ENCODE peak calls at places on chromosomes 6 and 20, in four cellular contexts. M is WTC11, S is GM12878, V is K562. K is an unnamed sample.

GRCh38 chr6:80163754-80164187 is 57.3 kb downstream of the BCKDHB start:
- DNase-seq in M (no peak), S (peak; percentile 27), V (no peak), K (peak; percentile 26)

GRCh38 chr20:61447950-61448349 is 195.9 kb downstream of the CDH4 start:
- DNase-seq in V (no peak), M (no peak), S (no peak), K (no peak)

GRCh38 chr20:36093025-36093803 is 61.3 kb upstream of the EPB41L1 start:
- DNase-seq in V (peak; percentile 60), M (no peak), S (no peak), K (no peak)

GRCh38 chr20:43895235-43895634 is 19.4 kb upstream of the TOX2 start:
- DNase-seq in M (no peak), V (no peak), S (no peak), K (no peak)

GRCh38 chr6:76418657-76419217 is 346.3 kb upstream of the IMPG1 start:
- DNase-seq in M (no peak), S (no peak), V (no peak), K (no peak)

GRCh38 chr6:101070044-101070608 is 189.0 kb upstream of the ASCC3 start:
- DNase-seq in V (no peak), M (no peak), S (no peak), K (no peak)

GRCh38 chr20:1086273-1087213 is 31.9 kb upstream of the PSMF1 start:
- DNase-seq in S (no peak), M (no peak), V (no peak), K (no peak)

GRCh38 chr20:46987001-46987400 is 92.4 kb downstream of the EYA2 start:
- DNase-seq in V (no peak), M (no peak), S (no peak), K (no peak)

GRCh38 chr6:121522265-121522664 is 86.8 kb downstream of the GJA1 start:
- DNase-seq in V (no peak), M (no peak), S (no peak), K (no peak)

GRCh38 chr6:50815436-50816114 is 3.1 kb upstream of the TFAP2B start:
- DNase-seq in V (peak; percentile 52), S (no peak), M (no peak), K (no peak)

GRCh38 chr20:36399969-36400545 is 93.9 kb downstream of the DLGAP4 start:
- DNase-seq in M (no peak), V (no peak), S (no peak), K (no peak)

GRCh38 chr20:11520596-11520995 is 397.1 kb upstream of the BTBD3 start:
- DNase-seq in V (no peak), M (no peak), S (no peak), K (no peak)

GRCh38 chr20:25076201-25076600 is 5.7 kb downstream of the VSX1 start:
- DNase-seq in M (no peak), V (no peak), S (no peak), K (no peak)

GRCh38 chr6:7758456-7758855 is 32.6 kb downstream of the BMP6 start:
- DNase-seq in S (no peak), M (no peak), V (no peak), K (no peak)

GRCh38 chr6:163438940-163439335 is 24.4 kb downstream of the QKI start:
- DNase-seq in M (no peak), S (no peak), V (peak; percentile 45), K (peak; percentile 49)

GRCh38 chr20:2750343-2751251 is 49.8 kb downstream of the CPXM1 start:
- DNase-seq in S (no peak), M (peak; percentile 71), V (peak; percentile 40), K (peak; percentile 59)

GRCh38 chr6:80210618-80211017 is 104.1 kb downstream of the BCKDHB start:
- DNase-seq in V (no peak), S (peak; percentile 13), M (no peak), K (no peak)

DNA sequence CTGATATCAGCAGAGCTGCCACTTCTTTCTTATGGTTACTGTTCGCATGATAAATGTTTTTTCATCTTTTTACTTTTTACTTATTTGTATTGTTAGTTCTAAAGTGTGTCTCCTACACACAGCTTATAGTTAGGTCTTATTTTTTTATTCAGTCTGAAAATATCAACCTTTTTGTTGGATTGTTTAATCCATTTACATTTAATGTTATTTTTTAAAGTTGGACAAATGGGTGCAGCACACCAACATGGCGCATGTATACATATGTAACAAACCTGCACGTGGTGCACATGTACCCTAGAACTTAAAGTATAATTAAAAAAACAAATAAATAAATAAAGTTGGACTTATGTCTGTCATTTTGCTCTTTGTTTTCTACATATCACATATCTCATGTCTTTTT is 40.3 kb upstream of the FOXC1 start:
- DNase-seq in V (no peak), S (no peak), M (no peak), K (no peak)
- TF ChIP-seq ETV6 in V (no peak), S (no peak), M (no peak), K (no peak)

GRCh38 chr20:17229256-17229655 is 2.4 kb downstream of the PCSK2 start:
- DNase-seq in M (no peak), S (no peak), V (no peak), K (no peak)

GRCh38 chr20:17227199-17227535 is 327 bp downstream of the PCSK2 start:
- DNase-seq in S (no peak), V (no peak), M (peak; percentile 12), K (no peak)

GRCh38 chr20:17226410-17227198 is at the start of gene PCSK2:
- DNase-seq in M (peak; percentile 90), V (peak; percentile 72), S (no peak), K (no peak)

GRCh38 chr20:17227669-17228623 is 1.1 kb downstream of the PCSK2 start:
- DNase-seq in M (peak; percentile 70), S (no peak), V (no peak), K (no peak)

GRCh38 chr20:17228624-17229061 is 1.8 kb downstream of the PCSK2 start:
- DNase-seq in V (peak; percentile 4), M (peak; percentile 48), S (no peak), K (no peak)
- TF ChIP-seq ETV6 in V (no peak), M (no peak), S (no peak), K (no peak)

DNA sequence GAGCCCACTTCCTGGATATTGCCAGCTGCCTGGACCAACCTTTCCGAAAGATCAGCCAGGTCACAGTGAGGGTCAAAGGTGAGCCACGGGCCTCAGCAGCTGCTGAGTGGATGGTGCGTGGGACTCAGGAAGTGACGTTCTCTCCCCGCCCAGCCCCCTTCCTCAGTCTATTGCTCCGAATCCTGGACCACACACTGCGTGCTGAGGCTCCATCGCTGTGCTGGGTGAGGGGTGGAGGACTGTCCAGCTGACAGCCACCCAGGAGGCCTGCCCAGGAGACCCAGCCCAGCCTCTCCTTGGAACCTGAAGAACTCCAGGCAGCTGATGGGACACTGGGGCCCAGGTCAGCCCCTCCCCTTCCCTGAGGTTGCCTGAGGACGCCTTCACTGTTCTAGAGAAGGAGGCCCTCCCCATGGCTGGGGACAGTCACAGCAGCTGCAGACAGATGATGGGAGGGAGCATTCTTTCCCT is 94.4 kb upstream of the CD93 start:
- DNase-seq in M (no peak), V (no peak), S (no peak), K (no peak)
- TF ChIP-seq ETV6 in M (no peak), V (no peak), S (no peak), K (no peak)

DNA sequence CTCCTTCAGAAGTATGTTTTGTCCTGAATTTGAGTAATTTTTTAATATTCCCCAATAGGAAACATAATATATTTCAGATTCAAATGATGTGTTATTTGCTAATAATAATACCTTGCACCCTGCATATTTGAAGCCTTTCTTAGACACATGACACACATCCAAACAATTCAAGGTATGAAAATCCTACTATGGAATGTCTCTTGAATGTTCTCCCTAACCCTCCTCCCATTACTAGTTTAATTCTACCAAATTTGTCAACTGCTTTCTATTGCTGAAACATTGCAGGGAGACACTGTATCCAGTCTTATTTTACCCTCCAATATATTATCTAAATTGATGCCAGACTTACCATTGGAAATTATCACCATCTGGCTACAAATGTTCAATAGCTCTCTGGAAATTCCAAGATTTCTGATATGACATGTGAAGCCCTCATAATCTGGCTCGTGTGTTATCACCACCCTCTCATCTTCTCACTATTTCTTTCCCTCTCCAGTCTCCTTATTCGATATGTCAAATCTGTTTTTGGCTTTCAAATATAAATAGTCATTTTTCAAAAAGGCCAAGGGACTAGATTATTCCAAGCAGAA is 1027.3 kb upstream of the CITED2 start:
- DNase-seq in V (no peak), S (no peak), M (no peak), K (no peak)
- TF ChIP-seq ETV6 in V (no peak), S (no peak), M (no peak), K (no peak)

DNA sequence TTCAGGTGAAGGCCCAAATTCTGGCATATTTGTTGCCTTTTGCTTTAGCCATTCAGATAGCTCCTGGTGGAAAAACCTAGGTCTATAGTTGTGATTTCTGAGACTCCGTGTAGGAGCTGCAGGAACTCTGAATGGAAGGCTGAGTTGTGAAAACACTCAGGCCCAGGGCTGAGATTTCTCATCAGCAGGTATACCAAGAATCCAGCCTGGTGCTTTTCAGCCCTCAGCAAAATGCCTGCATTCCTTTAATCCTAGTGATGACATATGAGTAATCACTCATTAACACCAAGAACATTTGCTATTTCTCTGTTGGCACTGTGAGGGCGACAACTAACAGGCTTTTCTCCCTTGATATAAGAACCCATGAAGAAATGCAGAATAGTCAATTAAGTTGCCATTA is 546.1 kb upstream of the MAN1A1 start:
- DNase-seq in V (no peak), M (no peak), S (no peak), K (no peak)
- TF ChIP-seq ETV6 in V (no peak), M (no peak), S (no peak), K (no peak)

DNA sequence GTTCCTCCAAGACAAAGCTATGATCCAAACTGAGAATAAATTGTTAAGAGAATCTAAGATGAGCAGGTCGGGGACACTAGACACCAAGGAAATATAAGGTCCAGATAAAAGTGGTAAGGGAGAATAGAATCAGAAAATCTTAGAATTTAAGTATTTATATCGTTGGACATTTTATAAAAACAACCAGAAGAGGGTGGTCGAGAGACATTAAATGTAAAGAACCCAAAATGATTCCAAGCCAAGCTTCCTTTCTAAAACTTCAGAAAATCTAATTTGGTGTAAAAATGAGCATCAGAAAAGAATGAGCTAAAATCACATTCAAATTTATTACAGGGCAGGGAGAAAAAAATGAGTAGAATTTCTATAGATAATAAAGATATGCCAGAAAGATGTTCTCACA is 97.8 kb upstream of the OGFRL1 start:
- DNase-seq in S (no peak), M (no peak), V (no peak), K (peak; percentile 11)
- TF ChIP-seq ETV6 in S (no peak), M (no peak), V (no peak), K (no peak)

DNA sequence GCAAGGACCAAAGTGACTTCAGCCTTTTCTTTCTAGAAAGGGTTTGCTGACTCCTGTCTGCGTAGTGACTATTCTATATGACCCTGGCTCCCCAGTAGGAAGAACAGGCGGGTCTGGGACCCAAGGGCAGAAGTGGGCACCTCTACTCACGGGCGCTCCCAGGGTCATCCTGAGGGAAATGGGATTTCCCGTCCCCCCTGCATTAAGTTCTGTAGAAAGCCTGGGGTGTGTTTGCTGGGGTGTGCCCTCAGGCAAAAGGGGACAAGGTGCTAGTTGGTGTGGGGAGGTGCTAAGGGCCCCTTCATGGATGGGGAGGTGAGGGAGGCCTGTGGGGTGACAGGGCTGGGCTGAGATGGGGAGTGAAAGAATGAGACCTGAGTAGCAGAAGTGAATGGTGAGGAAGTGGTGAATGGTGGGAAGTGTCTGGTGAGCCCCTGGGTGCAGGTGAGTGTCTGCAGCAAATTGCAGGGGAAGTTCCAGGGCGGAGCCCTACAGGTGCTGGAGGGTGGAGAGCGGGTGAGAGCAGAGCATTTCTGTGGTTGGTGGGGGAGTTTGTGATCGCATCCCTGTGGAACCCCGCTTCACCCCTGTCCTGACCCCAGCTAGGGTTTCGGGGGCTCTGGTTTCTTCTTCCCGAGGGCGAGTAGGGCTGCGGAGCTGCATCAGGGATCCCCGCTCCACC is 21.1 kb downstream of the RAET1L start:
- DNase-seq in V (no peak), S (no peak), M (no peak), K (no peak)
- TF ChIP-seq ETV6 in V (no peak), S (no peak), M (no peak), K (no peak)

K was measured in HepG2.